ENCODE peak calls at places on chromosome 13, in four cellular contexts. One of them, this sample, is unnamed.

GRCh38 chr13:29573190-29573589 is 22.3 kb downstream of the SLC7A1 start:
- DNase-seq in activated naive CD8-positive, alpha-beta T cell treated with anti-CD3 and anti-CD28 coated beads, Interleukin-2, amount 50 U/mL, for 24 hours: no peak
- DNase-seq in colonic mucosa: peak; percentile 87
- DNase-seq in M059J: no peak
- DNase-seq in this sample: no peak

GRCh38 chr13:93450226-93450625 is 223.6 kb downstream of the GPC6 start:
- DNase-seq in activated naive CD8-positive, alpha-beta T cell treated with anti-CD3 and anti-CD28 coated beads, Interleukin-2, amount 50 U/mL, for 24 hours: no peak
- DNase-seq in colonic mucosa: no peak
- DNase-seq in M059J: no peak
- DNase-seq in this sample: no peak

GRCh38 chr13:90696254-90696653 is 651.2 kb upstream of the MIR17HG start:
- DNase-seq in activated naive CD8-positive, alpha-beta T cell treated with anti-CD3 and anti-CD28 coated beads, Interleukin-2, amount 50 U/mL, for 24 hours: no peak
- DNase-seq in colonic mucosa: no peak
- DNase-seq in M059J: peak; percentile 66
- DNase-seq in this sample: no peak

GRCh38 chr13:80338781-80339577 is 1.9 kb downstream of the SPRY2 start:
- DNase-seq in activated naive CD8-positive, alpha-beta T cell treated with anti-CD3 and anti-CD28 coated beads, Interleukin-2, amount 50 U/mL, for 24 hours: peak; percentile 30
- DNase-seq in colonic mucosa: peak; percentile 62
- DNase-seq in M059J: peak; percentile 58
- DNase-seq in this sample: no peak

GRCh38 chr13:90867336-90867683 is 480.2 kb upstream of the MIR17HG start:
- DNase-seq in activated naive CD8-positive, alpha-beta T cell treated with anti-CD3 and anti-CD28 coated beads, Interleukin-2, amount 50 U/mL, for 24 hours: peak; percentile 19
- DNase-seq in colonic mucosa: peak; percentile 63
- DNase-seq in M059J: peak; percentile 56
- DNase-seq in this sample: no peak

GRCh38 chr13:94886191-94886590 is 173.8 kb upstream of the SOX21 start:
- DNase-seq in activated naive CD8-positive, alpha-beta T cell treated with anti-CD3 and anti-CD28 coated beads, Interleukin-2, amount 50 U/mL, for 24 hours: no peak
- DNase-seq in colonic mucosa: no peak
- DNase-seq in M059J: peak; percentile 5
- DNase-seq in this sample: no peak

GRCh38 chr13:100541882-100542545 is 46.6 kb downstream of the GGACT start:
- DNase-seq in activated naive CD8-positive, alpha-beta T cell treated with anti-CD3 and anti-CD28 coated beads, Interleukin-2, amount 50 U/mL, for 24 hours: no peak
- DNase-seq in colonic mucosa: peak; percentile 9
- DNase-seq in M059J: no peak
- DNase-seq in this sample: no peak

GRCh38 chr13:109698779-109699178 is 87.6 kb downstream of the IRS2 start:
- DNase-seq in activated naive CD8-positive, alpha-beta T cell treated with anti-CD3 and anti-CD28 coated beads, Interleukin-2, amount 50 U/mL, for 24 hours: no peak
- DNase-seq in colonic mucosa: no peak
- DNase-seq in M059J: peak; percentile 65
- DNase-seq in this sample: no peak

GRCh38 chr13:46641274-46642081 is 88.5 kb downstream of the LRCH1 start:
- DNase-seq in activated naive CD8-positive, alpha-beta T cell treated with anti-CD3 and anti-CD28 coated beads, Interleukin-2, amount 50 U/mL, for 24 hours: no peak
- DNase-seq in colonic mucosa: no peak
- DNase-seq in M059J: no peak
- DNase-seq in this sample: no peak

GRCh38 chr13:72694314-72694713 is 33.1 kb downstream of the MZT1 start:
- DNase-seq in activated naive CD8-positive, alpha-beta T cell treated with anti-CD3 and anti-CD28 coated beads, Interleukin-2, amount 50 U/mL, for 24 hours: no peak
- DNase-seq in colonic mucosa: no peak
- DNase-seq in M059J: no peak
- DNase-seq in this sample: no peak

GRCh38 chr13:97339989-97340361 is 94.0 kb upstream of the RAP2A start:
- DNase-seq in activated naive CD8-positive, alpha-beta T cell treated with anti-CD3 and anti-CD28 coated beads, Interleukin-2, amount 50 U/mL, for 24 hours: no peak
- DNase-seq in colonic mucosa: no peak
- DNase-seq in M059J: no peak
- DNase-seq in this sample: no peak

GRCh38 chr13:43087960-43088580 is 64.7 kb downstream of the DNAJC15 start:
- DNase-seq in activated naive CD8-positive, alpha-beta T cell treated with anti-CD3 and anti-CD28 coated beads, Interleukin-2, amount 50 U/mL, for 24 hours: no peak
- DNase-seq in colonic mucosa: no peak
- DNase-seq in M059J: no peak
- DNase-seq in this sample: no peak

GRCh38 chr13:43123856-43124255 is 100.5 kb downstream of the DNAJC15 start:
- DNase-seq in activated naive CD8-positive, alpha-beta T cell treated with anti-CD3 and anti-CD28 coated beads, Interleukin-2, amount 50 U/mL, for 24 hours: no peak
- DNase-seq in colonic mucosa: no peak
- DNase-seq in M059J: no peak
- DNase-seq in this sample: no peak

GRCh38 chr13:48750588-48751383 is 97.1 kb downstream of the CYSLTR2 start:
- DNase-seq in activated naive CD8-positive, alpha-beta T cell treated with anti-CD3 and anti-CD28 coated beads, Interleukin-2, amount 50 U/mL, for 24 hours: no peak
- DNase-seq in colonic mucosa: peak; percentile 24
- DNase-seq in M059J: no peak
- DNase-seq in this sample: no peak

GRCh38 chr13:38686635-38687245 is at the start of gene FREM2:
- DNase-seq in activated naive CD8-positive, alpha-beta T cell treated with anti-CD3 and anti-CD28 coated beads, Interleukin-2, amount 50 U/mL, for 24 hours: no peak
- DNase-seq in colonic mucosa: peak; percentile 79
- DNase-seq in M059J: peak; percentile 49
- DNase-seq in this sample: peak; percentile 97

GRCh38 chr13:54660277-54660676 is 1631.7 kb downstream of the OLFM4 start:
- DNase-seq in activated naive CD8-positive, alpha-beta T cell treated with anti-CD3 and anti-CD28 coated beads, Interleukin-2, amount 50 U/mL, for 24 hours: no peak
- DNase-seq in colonic mucosa: no peak
- DNase-seq in M059J: no peak
- DNase-seq in this sample: no peak

GRCh38 chr13:98821372-98822237 is 69.1 kb upstream of the SLC15A1 start:
- DNase-seq in activated naive CD8-positive, alpha-beta T cell treated with anti-CD3 and anti-CD28 coated beads, Interleukin-2, amount 50 U/mL, for 24 hours: no peak
- DNase-seq in colonic mucosa: peak; percentile 31
- DNase-seq in M059J: no peak
- DNase-seq in this sample: no peak

GRCh38 chr13:51614350-51614786 is 30.1 kb downstream of the WDFY2 start:
- DNase-seq in activated naive CD8-positive, alpha-beta T cell treated with anti-CD3 and anti-CD28 coated beads, Interleukin-2, amount 50 U/mL, for 24 hours: peak; percentile 53
- DNase-seq in colonic mucosa: no peak
- DNase-seq in M059J: no peak
- DNase-seq in this sample: no peak

GRCh38 chr13:97026759-97027555 is 32.7 kb upstream of the OXGR1 start:
- DNase-seq in activated naive CD8-positive, alpha-beta T cell treated with anti-CD3 and anti-CD28 coated beads, Interleukin-2, amount 50 U/mL, for 24 hours: no peak
- DNase-seq in colonic mucosa: no peak
- DNase-seq in M059J: no peak
- DNase-seq in this sample: no peak

GRCh38 chr13:42883142-42883541 is 101.8 kb downstream of the FAM216B start:
- DNase-seq in activated naive CD8-positive, alpha-beta T cell treated with anti-CD3 and anti-CD28 coated beads, Interleukin-2, amount 50 U/mL, for 24 hours: no peak
- DNase-seq in colonic mucosa: no peak
- DNase-seq in M059J: peak; percentile 25
- DNase-seq in this sample: no peak

GRCh38 chr13:98143601-98144500 is 957 bp downstream of the FARP1 start:
- DNase-seq in activated naive CD8-positive, alpha-beta T cell treated with anti-CD3 and anti-CD28 coated beads, Interleukin-2, amount 50 U/mL, for 24 hours: peak; percentile 4
- DNase-seq in colonic mucosa: peak; percentile 24
- DNase-seq in M059J: peak; percentile 51
- DNase-seq in this sample: no peak

GRCh38 chr13:69928262-69928661 is 179.4 kb upstream of the ATXN8OS start:
- DNase-seq in activated naive CD8-positive, alpha-beta T cell treated with anti-CD3 and anti-CD28 coated beads, Interleukin-2, amount 50 U/mL, for 24 hours: no peak
- DNase-seq in colonic mucosa: no peak
- DNase-seq in M059J: no peak
- DNase-seq in this sample: no peak

GRCh38 chr13:92362717-92363116 is 863.9 kb upstream of the GPC6 start:
- DNase-seq in activated naive CD8-positive, alpha-beta T cell treated with anti-CD3 and anti-CD28 coated beads, Interleukin-2, amount 50 U/mL, for 24 hours: no peak
- DNase-seq in colonic mucosa: no peak
- DNase-seq in M059J: no peak
- DNase-seq in this sample: no peak

GRCh38 chr13:95248953-95249352 is 52.3 kb downstream of the ABCC4 start:
- DNase-seq in activated naive CD8-positive, alpha-beta T cell treated with anti-CD3 and anti-CD28 coated beads, Interleukin-2, amount 50 U/mL, for 24 hours: no peak
- DNase-seq in colonic mucosa: no peak
- DNase-seq in M059J: no peak
- DNase-seq in this sample: no peak

GRCh38 chr13:84121456-84121855 is 239.2 kb upstream of the SLITRK1 start:
- DNase-seq in activated naive CD8-positive, alpha-beta T cell treated with anti-CD3 and anti-CD28 coated beads, Interleukin-2, amount 50 U/mL, for 24 hours: no peak
- DNase-seq in colonic mucosa: no peak
- DNase-seq in M059J: no peak
- DNase-seq in this sample: no peak

GRCh38 chr13:60482012-60482411 is 85.0 kb downstream of the TDRD3 start:
- DNase-seq in activated naive CD8-positive, alpha-beta T cell treated with anti-CD3 and anti-CD28 coated beads, Interleukin-2, amount 50 U/mL, for 24 hours: no peak
- DNase-seq in colonic mucosa: no peak
- DNase-seq in M059J: no peak
- DNase-seq in this sample: no peak

GRCh38 chr13:53131361-53131760 is 102.7 kb downstream of the OLFM4 start:
- DNase-seq in activated naive CD8-positive, alpha-beta T cell treated with anti-CD3 and anti-CD28 coated beads, Interleukin-2, amount 50 U/mL, for 24 hours: no peak
- DNase-seq in colonic mucosa: no peak
- DNase-seq in M059J: no peak
- DNase-seq in this sample: no peak

GRCh38 chr13:98543380-98544104 is 33.4 kb downstream of the STK24 start:
- DNase-seq in activated naive CD8-positive, alpha-beta T cell treated with anti-CD3 and anti-CD28 coated beads, Interleukin-2, amount 50 U/mL, for 24 hours: no peak
- DNase-seq in colonic mucosa: no peak
- DNase-seq in M059J: no peak
- DNase-seq in this sample: no peak

GRCh38 chr13:79989251-79989661 is 351.7 kb downstream of the SPRY2 start:
- DNase-seq in activated naive CD8-positive, alpha-beta T cell treated with anti-CD3 and anti-CD28 coated beads, Interleukin-2, amount 50 U/mL, for 24 hours: no peak
- DNase-seq in colonic mucosa: peak; percentile 59
- DNase-seq in M059J: peak; percentile 91
- DNase-seq in this sample: no peak

GRCh38 chr13:35765387-35765786 is 288.9 kb upstream of the MAB21L1 start:
- DNase-seq in activated naive CD8-positive, alpha-beta T cell treated with anti-CD3 and anti-CD28 coated beads, Interleukin-2, amount 50 U/mL, for 24 hours: no peak
- DNase-seq in colonic mucosa: no peak
- DNase-seq in M059J: no peak
- DNase-seq in this sample: no peak

GRCh38 chr13:41356788-41357187 is 45.7 kb downstream of the NAA16 start:
- DNase-seq in activated naive CD8-positive, alpha-beta T cell treated with anti-CD3 and anti-CD28 coated beads, Interleukin-2, amount 50 U/mL, for 24 hours: no peak
- DNase-seq in colonic mucosa: no peak
- DNase-seq in M059J: no peak
- DNase-seq in this sample: no peak

GRCh38 chr13:94710881-94711560 is 1.3 kb downstream of the SOX21 start:
- DNase-seq in activated naive CD8-positive, alpha-beta T cell treated with anti-CD3 and anti-CD28 coated beads, Interleukin-2, amount 50 U/mL, for 24 hours: peak; percentile 30
- DNase-seq in colonic mucosa: no peak
- DNase-seq in M059J: peak; percentile 14
- DNase-seq in this sample: no peak

GRCh38 chr13:109743706-109744453 is 42.5 kb downstream of the IRS2 start:
- DNase-seq in activated naive CD8-positive, alpha-beta T cell treated with anti-CD3 and anti-CD28 coated beads, Interleukin-2, amount 50 U/mL, for 24 hours: no peak
- DNase-seq in colonic mucosa: peak; percentile 38
- DNase-seq in M059J: peak; percentile 67
- DNase-seq in this sample: no peak

GRCh38 chr13:48318714-48319457 is 15.3 kb downstream of the RB1 start:
- DNase-seq in activated naive CD8-positive, alpha-beta T cell treated with anti-CD3 and anti-CD28 coated beads, Interleukin-2, amount 50 U/mL, for 24 hours: peak; percentile 16
- DNase-seq in colonic mucosa: peak; percentile 52
- DNase-seq in M059J: no peak
- DNase-seq in this sample: no peak

GRCh38 chr13:52779028-52779612 is 39.5 kb upstream of the CNMD start:
- DNase-seq in activated naive CD8-positive, alpha-beta T cell treated with anti-CD3 and anti-CD28 coated beads, Interleukin-2, amount 50 U/mL, for 24 hours: no peak
- DNase-seq in colonic mucosa: no peak
- DNase-seq in M059J: peak; percentile 3
- DNase-seq in this sample: no peak